ENCODE peak calls at places on chromosomes 1 and 21, in seven cellular contexts. N is heart right ventricle; T is left ventricle myocardium inferior; D is cardiac fibroblast; V is GOT3; W is stimulated activated CD8-positive, alpha-beta memory T cell treated with anti-CD3 and anti-CD28 coated beads, Interleukin-4, amount 100 ng/mL, for 24 hours; U is breast epithelium. B is an unnamed sample.

GRCh38 chr1:208203127-208203847 is 40.9 kb downstream of the PLXNA2 start:
- DNase-seq in T (peak; percentile 62), V (no peak), U (peak; percentile 20), D (peak; percentile 84), W (no peak), N (peak; percentile 71), B (peak; percentile 65)

GRCh38 chr1:77539510-77540142 is 142.8 kb downstream of the ZZZ3 start:
- DNase-seq in D (peak; percentile 93), V (no peak), N (peak; percentile 17), T (no peak), W (no peak), U (no peak), B (peak; percentile 49)

GRCh38 chr21:44331650-44332306 is 7.4 kb downstream of the CFAP410 start:
- DNase-seq in D (peak; percentile 9), T (no peak), W (no peak), N (no peak), U (no peak), V (no peak), B (no peak)

GRCh38 chr1:15923241-15923640 is 52.7 kb downstream of the ZBTB17 start:
- DNase-seq in D (peak; percentile 69), V (no peak), T (no peak), N (no peak), U (no peak), W (no peak), B (peak; percentile 75)

GRCh38 chr21:42218836-42219605 is at the start of gene ABCG1:
- DNase-seq in V (no peak), D (peak; percentile 29), N (no peak), W (no peak), T (peak; percentile 54), U (no peak), B (peak; percentile 59)

GRCh38 chr1:91611498-91611917 is 110.9 kb downstream of the CDC7 start:
- DNase-seq in T (no peak), W (no peak), V (no peak), U (no peak), D (no peak), N (no peak), B (peak; percentile 71)

GRCh38 chr1:75345538-75346292 is 211.5 kb downstream of the LHX8 start:
- DNase-seq in V (no peak), W (no peak), D (peak; percentile 33), N (no peak), U (no peak), T (no peak), B (peak; percentile 75)

GRCh38 chr1:3642921-3643675 is 6.8 kb downstream of the WRAP73 start:
- DNase-seq in N (no peak), T (no peak), U (no peak), W (no peak), D (no peak), V (no peak), B (no peak)

GRCh38 chr1:234839663-234840062 is 229.7 kb upstream of the IRF2BP2 start:
- DNase-seq in D (no peak), T (no peak), W (no peak), N (no peak), U (no peak), V (no peak), B (no peak)

GRCh38 chr1:38095337-38096030 is 48.9 kb upstream of the POU3F1 start:
- DNase-seq in N (no peak), D (no peak), W (no peak), T (no peak), U (no peak), V (no peak), B (no peak)

GRCh38 chr1:172670316-172670715 is 11.4 kb downstream of the FASLG start:
- DNase-seq in D (no peak), V (no peak), U (no peak), T (no peak), N (no peak), W (no peak), B (no peak)

GRCh38 chr1:41764608-41765007 is 154.1 kb downstream of the HIVEP3 start:
- DNase-seq in W (no peak), D (no peak), U (no peak), V (no peak), N (no peak), T (no peak), B (no peak)

GRCh38 chr1:214404154-214404553 is 123.2 kb downstream of the SMYD2 start:
- DNase-seq in D (peak; percentile 75), N (no peak), U (no peak), V (no peak), W (no peak), T (no peak), B (peak; percentile 38)

GRCh38 chr1:204143276-204144041 is 8.4 kb downstream of the ETNK2 start:
- DNase-seq in W (no peak), T (no peak), V (no peak), D (no peak), U (no peak), N (no peak), B (no peak)

GRCh38 chr21:20728691-20729090 is 269.5 kb upstream of the NCAM2 start:
- DNase-seq in U (no peak), V (no peak), D (no peak), T (no peak), W (no peak), N (no peak), B (no peak)

GRCh38 chr1:238642231-238642630 is 744.1 kb upstream of the CHRM3 start:
- DNase-seq in T (no peak), N (no peak), V (no peak), U (no peak), D (peak; percentile 60), W (no peak), B (peak; percentile 31)

GRCh38 chr1:2194319-2194897 is at the start of gene FAAP20:
- DNase-seq in T (peak; percentile 77), N (no peak), W (peak; percentile 58), U (no peak), V (peak; percentile 63), D (peak; percentile 77), B (peak; percentile 17)

GRCh38 chr1:156160744-156161181 is 7.4 kb downstream of the SEMA4A start:
- DNase-seq in V (no peak), N (peak; percentile 93), W (peak; percentile 66), U (peak; percentile 73), T (peak; percentile 90), D (peak; percentile 79), B (no peak)

GRCh38 chr21:36643374-36644250 is 55.3 kb upstream of the SIM2 start:
- DNase-seq in D (no peak), T (no peak), U (no peak), W (no peak), V (no peak), N (no peak), B (no peak)

GRCh38 chr1:228378453-228379164 is 28.0 kb downstream of the TRIM11 start:
- DNase-seq in V (no peak), D (peak; percentile 92), T (peak; percentile 74), U (peak; percentile 54), N (peak; percentile 61), W (peak; percentile 20), B (peak; percentile 50)

GRCh38 chr1:7299329-7299799 is 471.7 kb upstream of the VAMP3 start:
- DNase-seq in N (peak; percentile 56), V (peak; percentile 43), T (peak; percentile 50), W (no peak), U (peak; percentile 30), D (peak; percentile 94), B (peak; percentile 94)